ENCODE peak calls at places on chromosomes 6 and 20, in eight cellular contexts. R is AG04450, Y is GM23338, B is brain microvascular endothelial cell, L is MM.1S, P is tibial nerve, J is endothelial cell of umbilical vein, E is dorsolateral prefrontal cortex. Z is an unnamed sample. For H3K27me3, the result is how much of the 10 kb centered on the place peaks cover.

GRCh38 chr6:147651249-147652063 is 143.0 kb downstream of the SAMD5 start:
- DNase-seq in L (no peak), E (no peak), Y (peak), R (no peak), P (peak), J (peak), B (peak), Z (peak)

GRCh38 chr6:130993292-130993765 is 69.7 kb downstream of the EPB41L2 start:
- DNase-seq in Y (peak), J (peak), L (no peak), E (no peak), P (no peak), R (no peak), B (no peak), Z (no peak)

GRCh38 chr6:22827760-22828159 is 258.4 kb downstream of the HDGFL1 start:
- DNase-seq in P (no peak), L (no peak), R (no peak), Y (no peak), B (peak), J (no peak), E (no peak), Z (no peak)

GRCh38 chr6:158284340-158285210 is 27.7 kb upstream of the TULP4 start:
- DNase-seq in Y (peak), P (no peak), J (no peak), B (peak), R (peak), L (peak), E (no peak), Z (peak)

GRCh38 chr6:106396426-106397220 is 36.1 kb downstream of the CRYBG1 start:
- DNase-seq in L (no peak), J (no peak), R (no peak), E (no peak), P (no peak), Y (no peak), B (no peak), Z (no peak)

GRCh38 chr6:56497691-56498090 is 145.0 kb downstream of the DST start:
- DNase-seq in B (no peak), R (no peak), L (no peak), J (peak), P (no peak), E (no peak), Y (no peak), Z (no peak)

GRCh38 chr6:4649728-4650127 is 126.5 kb upstream of the CDYL start:
- DNase-seq in E (no peak), R (no peak), P (no peak), L (no peak), Y (no peak), B (no peak), J (peak), Z (peak)

GRCh38 chr20:62203378-62204030 is 16.6 kb downstream of the HRH3 start:
- DNase-seq in R (no peak), L (no peak), B (no peak), Y (no peak), J (peak), P (no peak), E (no peak), Z (no peak)

GRCh38 chr6:56803594-56803993 is 151.3 kb upstream of the BEND6 start:
- DNase-seq in Y (no peak), B (peak), E (no peak), P (no peak), J (no peak), R (no peak), L (no peak), Z (no peak)

DNA sequence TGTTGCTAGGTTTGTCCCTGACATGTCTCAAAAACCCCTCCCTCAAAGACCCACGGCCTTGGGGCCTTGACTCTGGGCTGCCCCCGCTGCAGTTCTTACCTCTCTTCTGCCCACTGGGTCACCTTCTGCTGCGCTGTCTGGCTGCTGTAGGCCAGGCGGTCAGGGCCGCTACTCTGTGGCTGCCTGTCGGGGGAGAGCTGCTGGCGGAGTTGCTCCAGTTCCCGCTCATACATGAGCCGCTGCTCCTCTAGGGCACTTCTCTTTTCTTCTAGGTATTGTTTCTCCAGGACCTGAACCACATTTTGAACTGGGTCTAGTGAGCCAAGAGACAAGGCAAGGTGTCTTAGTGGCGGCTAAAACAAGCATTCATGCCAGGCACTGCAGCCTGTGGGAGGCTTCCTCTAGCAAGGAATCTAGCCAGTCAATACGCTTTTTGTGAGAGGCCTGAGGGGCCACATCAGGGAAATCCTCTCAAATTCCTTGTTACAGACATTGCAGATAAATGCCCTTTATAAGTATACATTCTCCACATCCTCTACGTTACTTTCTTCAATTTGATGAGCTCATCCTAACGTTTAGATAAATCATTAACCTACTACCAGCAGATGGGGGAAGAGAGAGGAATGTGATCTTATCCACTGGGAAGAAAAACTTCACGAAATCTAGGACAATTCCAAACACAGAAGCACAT is 110.3 kb upstream of the NUP153 start:
- DNase-seq in P (no peak), L (no peak), B (no peak), J (peak), Y (no peak), R (peak), E (no peak), Z (no peak)
- TF ChIP-seq CTCF in P (no peak), L (no peak), B (no peak), J (no peak), Y (no peak), R (peak), E (no peak), Z (no peak)

GRCh38 chr6:149031545-149032317 is 284.9 kb downstream of the UST start:
- DNase-seq in P (no peak), B (peak), J (no peak), R (peak), Y (no peak), L (no peak), E (no peak), Z (peak)
- H3K4me3 ChIP-seq in P (no peak), B (peak), J (no peak), R (no peak), Y (no peak), L (no peak), E (no peak), Z (no peak)

DNA sequence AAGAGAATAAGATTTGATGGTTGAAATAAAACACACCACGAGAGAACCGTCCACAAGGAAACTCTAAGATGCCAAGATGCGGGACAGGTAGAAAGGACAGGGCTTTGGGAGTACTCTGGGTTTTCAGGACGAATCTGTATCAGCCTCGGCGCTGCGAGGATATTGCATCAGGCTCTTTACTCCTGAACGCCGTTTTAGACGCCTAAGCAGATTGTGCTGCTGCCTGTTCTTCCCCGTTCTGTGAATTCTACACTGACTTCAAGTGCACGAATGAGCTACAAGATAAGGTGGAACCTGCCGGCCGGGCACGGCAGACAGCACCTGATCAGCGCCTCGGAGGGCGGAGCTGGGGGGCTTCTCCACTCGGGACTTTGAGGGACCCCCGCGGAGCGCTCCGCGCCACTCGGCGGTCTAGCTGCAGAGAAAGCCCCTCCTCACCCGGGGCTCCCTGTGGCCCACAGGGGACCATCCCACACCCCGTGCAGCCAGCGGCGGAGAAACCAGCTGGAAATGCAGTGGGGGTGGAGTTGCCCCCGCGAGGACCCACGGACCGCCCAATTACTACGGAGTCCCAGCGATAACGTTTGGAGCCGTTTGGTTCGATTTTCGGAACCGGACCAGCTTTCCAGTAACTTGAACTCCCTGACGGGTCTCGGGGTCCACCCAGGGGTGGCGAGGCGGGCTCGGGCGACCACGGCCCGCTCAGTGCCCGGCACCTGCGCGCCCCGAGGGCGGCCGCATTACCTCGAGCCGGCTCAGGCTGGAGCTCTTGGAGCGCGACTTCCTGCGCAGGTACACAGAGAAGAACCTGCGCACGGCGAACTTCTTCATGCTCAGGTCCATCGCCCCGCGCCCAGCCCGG is 643 bp downstream of the RPS6KA2 start:
- DNase-seq in P (peak), B (no peak), L (peak), J (peak), Y (peak), E (peak), R (no peak), Z (peak)
- H3K27me3 ChIP-seq in P (under half), B (under half), L (under half), J (under half), Y (under half), E (under half), R (under half), Z (under half)

GRCh38 chr6:8219352-8219943 is 117.1 kb upstream of the EEF1E1 start:
- DNase-seq in L (peak), P (peak), R (peak), J (peak), B (peak), E (no peak), Y (peak), Z (peak)
- TF ChIP-seq CTCF in L (peak), P (peak), R (peak), J (peak), B (peak), E (peak), Y (peak), Z (peak)

GRCh38 chr20:53621482-53622246 is 28.0 kb upstream of the ZNF217 start:
- DNase-seq in P (peak), R (no peak), L (peak), J (peak), Y (peak), B (no peak), E (no peak), Z (peak)

GRCh38 chr20:53622247-53623114 is 28.8 kb upstream of the ZNF217 start:
- DNase-seq in L (peak), B (no peak), P (no peak), R (no peak), Y (peak), E (no peak), J (no peak), Z (no peak)

GRCh38 chr20:53623454-53624206 is 30.0 kb upstream of the ZNF217 start:
- DNase-seq in J (peak), B (peak), Y (peak), L (peak), R (no peak), E (peak), P (peak), Z (peak)

GRCh38 chr20:53626584-53626983 is 32.9 kb upstream of the ZNF217 start:
- DNase-seq in B (no peak), E (no peak), L (no peak), P (no peak), R (no peak), J (no peak), Y (no peak), Z (no peak)

GRCh38 chr20:53623127-53623453 is 29.5 kb upstream of the ZNF217 start:
- DNase-seq in Y (no peak), J (no peak), B (no peak), P (no peak), L (peak), R (no peak), E (no peak), Z (no peak)
- H3K4me3 ChIP-seq in Y (peak), J (no peak), B (peak), P (peak), L (peak), R (peak), E (peak), Z (no peak)

DNA sequence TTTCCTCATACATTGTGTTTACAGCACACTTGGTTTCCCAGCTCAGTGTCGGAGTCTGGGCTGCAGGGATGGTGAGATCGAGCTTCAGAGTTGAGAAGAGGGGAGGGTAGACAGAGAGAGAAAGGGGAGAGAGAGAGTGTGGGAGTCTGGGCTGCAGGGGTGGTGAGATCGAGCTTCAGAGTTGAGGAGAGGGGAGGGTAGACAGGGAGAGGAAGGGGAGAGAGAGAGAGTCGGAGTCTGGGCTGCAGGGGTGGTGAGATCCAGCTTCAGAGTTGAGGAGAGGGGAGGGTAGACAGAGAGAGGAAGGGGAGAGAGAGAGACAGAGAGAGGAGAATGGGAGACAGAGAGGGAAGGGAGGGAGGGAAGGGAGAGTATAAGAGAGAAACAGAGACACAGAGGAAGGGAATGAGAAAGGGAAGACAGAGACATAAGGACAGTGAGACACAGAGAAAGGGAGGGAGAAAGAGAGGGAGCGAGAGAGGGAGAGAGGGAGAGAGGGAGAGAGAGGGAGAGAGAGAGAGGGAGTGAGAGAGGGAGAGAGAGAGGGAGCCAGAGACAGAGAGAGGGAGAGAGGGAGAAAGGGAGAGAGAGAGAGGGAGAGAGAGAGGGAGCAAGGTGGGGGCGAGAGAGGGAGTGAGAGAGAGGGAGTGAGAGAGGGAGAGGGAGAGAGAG is 222.7 kb upstream of the GMDS start:
- DNase-seq in B (no peak), J (no peak), R (no peak), P (no peak), Y (peak), L (no peak), E (no peak), Z (no peak)
- H3K27me3 ChIP-seq in B (under half), J (under half), R (under half), P (under half), Y (under half), L (under half), E (under half), Z (under half)

GRCh38 chr6:93318127-93318526 is 101.2 kb downstream of the EPHA7 start:
- DNase-seq in B (no peak), Y (no peak), J (no peak), L (no peak), R (no peak), P (no peak), E (no peak), Z (no peak)
- TF ChIP-seq CTCF in B (no peak), Y (no peak), J (no peak), L (no peak), R (no peak), P (no peak), E (no peak), Z (no peak)

GRCh38 chr6:31621320-31621939 is 915 bp downstream of the PRRC2A start:
- DNase-seq in R (no peak), J (peak), Y (no peak), E (no peak), P (no peak), B (no peak), L (no peak), Z (no peak)

GRCh38 chr6:31622678-31623077 is 2.2 kb downstream of the PRRC2A start:
- DNase-seq in E (no peak), R (no peak), P (no peak), L (no peak), J (no peak), B (no peak), Y (no peak), Z (peak)

GRCh38 chr6:31621991-31622390 is 1.5 kb downstream of the PRRC2A start:
- DNase-seq in P (no peak), L (no peak), E (no peak), J (no peak), R (no peak), B (no peak), Y (no peak), Z (no peak)

GRCh38 chr6:31619805-31620585 is 520 bp upstream of the PRRC2A start:
- DNase-seq in B (peak), P (peak), L (peak), E (peak), Y (peak), J (peak), R (peak), Z (peak)

GRCh38 chr6:31620586-31621319 is at the start of gene PRRC2A:
- DNase-seq in B (peak), J (no peak), L (no peak), E (peak), P (peak), Y (peak), R (peak), Z (no peak)
- H3K4me3 ChIP-seq in B (peak), J (peak), L (peak), E (peak), P (peak), Y (peak), R (peak), Z (peak)

DNA sequence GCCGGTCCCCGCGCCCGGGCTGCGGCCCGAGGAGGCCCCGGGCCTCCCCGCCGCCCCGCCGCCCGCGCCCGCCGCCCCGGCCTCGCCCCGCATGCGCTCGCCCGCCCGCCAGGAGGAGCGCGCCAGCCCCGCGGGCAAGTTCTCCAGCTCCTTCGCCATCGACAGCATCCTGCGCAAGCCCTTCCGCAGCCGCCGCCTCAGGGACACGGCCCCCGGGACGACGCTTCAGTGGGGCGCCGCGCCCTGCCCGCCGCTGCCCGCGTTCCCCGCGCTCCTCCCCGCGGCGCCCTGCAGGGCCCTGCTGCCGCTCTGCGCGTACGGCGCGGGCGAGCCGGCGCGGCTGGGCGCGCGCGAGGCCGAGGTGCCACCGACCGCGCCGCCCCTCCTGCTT is 1.5 kb downstream of the FOXQ1 start:
- DNase-seq in P (no peak), B (no peak), L (no peak), E (no peak), Y (peak), R (no peak), J (no peak), Z (no peak)
- H3K27me3 ChIP-seq in P (under half), B (half or more), L (under half), E (half or more), Y (half or more), R (half or more), J (under half), Z (under half)

GRCh38 chr6:67094431-67094830 is 1387.4 kb upstream of the EYS start:
- DNase-seq in Y (no peak), R (no peak), E (no peak), J (no peak), L (no peak), B (no peak), P (no peak), Z (no peak)
- TF ChIP-seq CTCF in Y (no peak), R (no peak), E (no peak), J (no peak), L (no peak), B (no peak), P (no peak), Z (no peak)

Z was measured in bronchial epithelial cell.